ENCODE peak calls at places on chromosome 19, in seven cellular contexts. J is gastrocnemius medialis, E is neural progenitor cell, Q is DND-41, O is NB4, L is Caco-2, U is mesendoderm. V is an unnamed sample.

GRCh38 chr19:33622505-33622808 is 704 bp downstream of the CHST8 start:
- DNase-seq in O (no peak), Q (no peak), L (no peak), E (peak), U (peak), J (no peak), V (no peak)

GRCh38 chr19:34662919-34663318 is 14.0 kb downstream of the SCGB2B2 start:
- DNase-seq in O (peak), Q (peak), E (peak), J (no peak), L (no peak), U (peak), V (peak)

GRCh38 chr19:53254451-53255341 is at the start of gene ZNF677:
- DNase-seq in E (peak), J (peak), Q (peak), L (no peak), U (peak), O (no peak), V (no peak)

GRCh38 chr19:41521860-41522555 is 54.0 kb upstream of the CEACAM21 start:
- DNase-seq in E (peak), L (no peak), J (no peak), U (no peak), O (peak), Q (no peak), V (no peak)

GRCh38 chr19:4597278-4597974 is 37.9 kb upstream of the SEMA6B start:
- DNase-seq in Q (no peak), L (no peak), J (no peak), U (no peak), O (no peak), E (peak), V (no peak)

GRCh38 chr19:37251308-37252229 is 33.6 kb downstream of the ZNF383 start:
- DNase-seq in Q (no peak), J (peak), L (no peak), E (no peak), U (peak), O (no peak), V (no peak)

GRCh38 chr19:16075430-16076153 is 703 bp upstream of the TPM4 start:
- DNase-seq in E (peak), L (no peak), Q (no peak), O (no peak), J (no peak), U (peak), V (no peak)

GRCh38 chr19:13430790-13431582 is 75.3 kb downstream of the CACNA1A start:
- DNase-seq in U (peak), E (peak), J (no peak), L (peak), O (peak), Q (peak), V (peak)

GRCh38 chr19:18339703-18340102 is 695 bp upstream of the PGPEP1 start:
- DNase-seq in E (peak), Q (no peak), U (peak), O (peak), L (peak), J (no peak), V (no peak)

GRCh38 chr19:6593651-6594416 is 2.9 kb upstream of the CD70 start:
- DNase-seq in U (no peak), L (no peak), Q (no peak), J (no peak), O (peak), E (no peak), V (no peak)

GRCh38 chr19:48279747-48280146 is 9.9 kb downstream of the ZNF114 start:
- DNase-seq in E (no peak), Q (no peak), L (no peak), O (no peak), J (no peak), U (no peak), V (no peak)

GRCh38 chr19:8302357-8302691 is 5.8 kb downstream of the CD320 start:
- DNase-seq in Q (no peak), U (no peak), E (no peak), O (peak), L (peak), J (no peak), V (no peak)

GRCh38 chr19:7699422-7700127 is 2.4 kb downstream of the FCER2 start:
- DNase-seq in U (peak), L (no peak), Q (no peak), O (no peak), E (no peak), J (no peak), V (no peak)

GRCh38 chr19:47661161-47661560 is 52.1 kb upstream of the EHD2 start:
- DNase-seq in U (no peak), Q (no peak), L (no peak), J (peak), O (no peak), E (no peak), V (no peak)

GRCh38 chr19:3369337-3370213 is 3.2 kb downstream of the NFIC start:
- DNase-seq in E (peak), L (no peak), Q (no peak), U (peak), J (peak), O (no peak), V (no peak)

GRCh38 chr19:4909172-4909896 is at the start of gene UHRF1:
- DNase-seq in L (peak), Q (peak), J (no peak), E (peak), U (peak), O (peak), V (peak)

GRCh38 chr19:19039901-19040300 is 6.5 kb downstream of the ARMC6 start:
- DNase-seq in L (no peak), E (no peak), O (no peak), J (no peak), Q (no peak), U (no peak), V (peak)

GRCh38 chr19:53034948-53035675 is 9.4 kb upstream of the ERVV-2 start:
- DNase-seq in Q (no peak), E (no peak), L (no peak), J (no peak), U (no peak), O (no peak), V (no peak)

GRCh38 chr19:9839415-9839814 is 4.3 kb downstream of the PIN1 start:
- DNase-seq in Q (no peak), L (no peak), E (no peak), U (no peak), J (no peak), O (no peak), V (no peak)

GRCh38 chr19:52735734-52736133 is 890 bp upstream of the ZNF611 start:
- DNase-seq in J (peak), Q (peak), O (no peak), E (peak), U (peak), L (peak), V (no peak)

GRCh38 chr19:611506-611869 is 21.8 kb downstream of the HCN2 start:
- DNase-seq in U (no peak), Q (no peak), L (no peak), J (no peak), O (peak), E (no peak), V (no peak)

GRCh38 chr19:17687141-17687856 is 855 bp downstream of the UNC13A start:
- DNase-seq in L (no peak), E (peak), O (no peak), J (no peak), Q (no peak), U (peak), V (no peak)

GRCh38 chr19:18156841-18157464 is 4.0 kb downstream of the PIK3R2 start:
- DNase-seq in O (no peak), L (no peak), Q (no peak), E (no peak), J (no peak), U (no peak), V (no peak)

GRCh38 chr19:3547301-3547731 is 8.3 kb downstream of the TEKTIP1 start:
- DNase-seq in E (peak), J (no peak), O (no peak), U (peak), Q (peak), L (no peak), V (no peak)

DNA sequence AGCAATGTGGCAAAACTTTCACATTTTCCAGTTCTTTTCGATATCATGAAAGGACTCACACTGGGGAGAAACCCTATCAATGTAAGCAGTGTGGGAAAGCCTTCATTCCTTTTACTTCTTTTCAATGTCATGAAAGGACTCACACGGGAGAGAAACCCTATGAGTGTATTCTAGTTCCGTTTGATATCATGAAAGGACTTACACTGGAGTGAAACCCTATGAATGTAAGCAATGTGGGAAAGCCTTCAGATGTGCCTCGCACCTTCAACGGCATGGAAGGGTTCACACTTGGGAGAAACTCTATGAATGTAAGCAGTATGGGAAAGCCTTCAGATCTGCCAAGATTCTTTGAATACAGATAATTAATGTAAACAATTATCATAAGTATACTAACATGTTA is 14.5 kb upstream of the ZNF763 start:
- DNase-seq in U (no peak), L (no peak), J (no peak), O (no peak), Q (no peak), E (no peak), V (no peak)
- H3K4me3 ChIP-seq in U (peak), L (no peak), J (no peak), O (no peak), Q (no peak), E (peak), V (no peak)

DNA sequence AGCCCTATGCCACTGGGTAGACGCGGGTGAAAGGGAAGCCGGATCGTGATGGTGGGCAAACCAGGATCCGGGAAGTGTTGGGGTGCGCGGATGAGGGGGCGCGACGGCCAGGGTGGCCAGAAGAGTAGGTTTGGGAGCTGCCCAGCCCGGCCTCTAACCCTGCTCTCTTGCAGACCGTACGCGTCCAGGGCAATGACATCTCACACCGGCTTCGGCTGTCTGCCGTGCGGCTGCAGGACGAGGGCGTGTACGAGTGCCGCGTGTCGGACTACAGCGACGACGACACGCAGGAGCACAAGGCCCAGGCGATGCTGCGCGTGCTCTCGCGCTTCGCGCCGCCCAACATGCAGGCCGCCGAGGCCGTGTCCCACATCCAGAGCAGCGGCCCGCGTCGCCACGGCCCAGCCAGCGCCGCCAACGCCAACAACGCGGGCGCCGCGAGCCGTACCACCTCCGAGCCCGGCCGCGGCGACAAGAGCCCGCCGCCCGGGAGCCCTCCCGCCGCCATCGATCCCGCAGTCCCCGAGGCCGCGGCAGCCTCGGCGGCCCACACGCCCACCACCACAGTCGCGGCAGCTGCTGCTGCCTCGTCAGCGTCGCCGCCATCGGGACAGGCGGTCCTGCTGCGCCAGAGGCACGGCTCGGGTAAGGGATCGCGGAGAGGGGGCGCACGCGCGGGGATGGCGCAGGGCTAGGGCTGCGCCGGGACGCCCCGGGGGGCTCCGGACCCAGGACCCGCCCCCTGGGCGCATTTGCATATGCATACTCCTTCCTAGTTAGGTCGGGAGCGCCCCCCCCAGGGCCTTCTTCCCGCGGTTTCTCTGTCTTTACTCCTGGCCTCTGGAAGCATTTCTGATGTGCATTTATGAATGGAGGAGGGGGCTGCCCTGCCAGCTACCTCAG is 4.1 kb downstream of the VSTM2B start:
- DNase-seq in E (peak), U (peak), L (no peak), Q (no peak), O (no peak), J (no peak), V (no peak)
- H3K4me3 ChIP-seq in E (peak), U (no peak), L (no peak), Q (no peak), O (no peak), J (no peak), V (no peak)

DNA sequence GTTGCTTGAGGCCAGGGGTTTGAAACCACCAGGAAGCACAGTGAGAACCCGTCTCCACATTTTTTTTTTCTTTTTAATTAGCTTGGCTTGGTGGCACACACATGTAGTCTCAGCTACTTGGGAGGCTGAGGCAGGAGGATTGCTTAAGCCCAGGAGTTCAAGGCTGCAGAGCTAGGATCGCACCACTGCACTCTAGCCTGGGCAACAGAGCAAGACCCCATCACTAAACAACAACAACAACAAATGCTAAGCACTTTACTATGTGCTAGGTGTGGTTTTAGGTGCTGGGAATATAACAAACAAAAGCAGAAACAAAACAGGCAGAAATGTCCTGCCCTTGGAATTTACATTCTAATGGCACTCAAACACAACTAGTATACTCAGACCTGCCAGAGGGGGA is 51.3 kb downstream of the RYR1 start:
- DNase-seq in O (no peak), L (no peak), J (no peak), E (no peak), U (no peak), Q (no peak), V (no peak)
- H3K4me3 ChIP-seq in O (no peak), L (no peak), J (no peak), E (no peak), U (no peak), Q (no peak), V (no peak)

DNA sequence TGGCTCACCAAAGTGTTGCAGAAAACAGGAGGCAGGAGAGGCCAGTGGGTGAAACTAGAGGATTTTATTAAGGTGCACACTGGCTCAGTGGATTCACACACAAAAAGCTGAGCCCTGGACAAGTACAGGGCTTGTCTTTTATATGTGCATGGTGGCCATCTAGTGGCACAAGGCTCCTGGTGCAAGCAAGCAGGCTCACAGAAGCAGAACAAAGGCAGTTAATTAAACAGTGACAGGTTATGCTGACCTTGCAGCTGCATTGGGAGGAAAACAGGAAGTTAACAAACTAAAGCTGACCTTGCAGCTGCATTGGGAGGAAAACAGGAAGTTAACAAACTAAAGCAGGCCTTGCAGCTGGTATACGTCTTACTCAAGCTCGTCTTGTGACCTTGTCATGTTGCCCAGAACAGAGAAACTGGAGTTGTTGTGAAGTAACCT is 65.3 kb upstream of the ZNF681 start:
- DNase-seq in L (peak), U (peak), E (peak), J (no peak), O (peak), Q (peak), V (peak)
- H3K4me3 ChIP-seq in L (no peak), U (no peak), E (no peak), J (no peak), O (no peak), Q (peak), V (no peak)

GRCh38 chr19:46623915-46624502 is 880 bp downstream of the PTGIR start:
- DNase-seq in E (no peak), J (no peak), U (no peak), O (no peak), Q (no peak), L (no peak), V (no peak)
- H3K4me3 ChIP-seq in E (no peak), J (no peak), U (no peak), O (no peak), Q (no peak), L (no peak), V (no peak)

GRCh38 chr19:46402725-46403124 is 10.6 kb downstream of the CCDC8 start:
- DNase-seq in E (no peak), U (no peak), L (no peak), Q (no peak), J (no peak), O (no peak), V (no peak)

GRCh38 chr19:46404039-46404883 is 9.1 kb downstream of the CCDC8 start:
- DNase-seq in Q (no peak), L (peak), O (peak), E (peak), U (peak), J (no peak), V (no peak)

GRCh38 chr19:46408611-46409039 is 4.7 kb downstream of the CCDC8 start:
- DNase-seq in E (peak), Q (no peak), U (peak), O (peak), L (no peak), J (no peak), V (no peak)

GRCh38 chr19:46407891-46408426 is 5.4 kb downstream of the CCDC8 start:
- DNase-seq in U (no peak), E (no peak), J (no peak), Q (no peak), L (no peak), O (no peak), V (no peak)

GRCh38 chr19:46404884-46405658 is 8.3 kb downstream of the CCDC8 start:
- DNase-seq in U (peak), Q (no peak), L (peak), E (peak), O (peak), J (no peak), V (no peak)
- H3K4me3 ChIP-seq in U (no peak), Q (no peak), L (peak), E (peak), O (no peak), J (peak), V (no peak)

GRCh38 chr19:36169084-36169760 is 17.0 kb upstream of the COX7A1 start:
- DNase-seq in L (no peak), J (no peak), E (no peak), O (no peak), Q (no peak), U (no peak), V (no peak)
- H3K4me3 ChIP-seq in L (no peak), J (no peak), E (no peak), O (no peak), Q (no peak), U (no peak), V (no peak)

DNA sequence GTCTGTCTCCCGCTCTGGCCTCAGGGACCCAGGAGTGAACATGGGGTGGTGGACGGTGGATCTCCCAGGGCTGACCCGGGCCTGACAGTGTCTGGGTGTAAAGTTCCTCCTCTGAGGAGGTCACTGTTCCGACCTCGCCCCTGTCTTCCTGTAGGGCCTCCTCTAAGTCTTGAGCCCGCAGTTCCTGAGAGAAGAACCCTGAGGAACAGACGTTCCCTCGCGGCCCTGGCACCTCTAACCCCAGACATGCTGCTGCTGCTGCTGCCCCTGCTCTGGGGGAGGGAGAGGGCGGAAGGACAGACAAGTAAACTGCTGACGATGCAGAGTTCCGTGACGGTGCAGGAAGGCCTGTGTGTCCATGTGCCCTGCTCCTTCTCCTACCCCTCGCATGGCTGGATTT is at the start of gene SIGLEC9:
- DNase-seq in J (peak), O (no peak), L (no peak), U (no peak), Q (no peak), E (no peak), V (no peak)
- H3K4me3 ChIP-seq in J (peak), O (no peak), L (no peak), U (no peak), Q (no peak), E (no peak), V (no peak)